ENCODE peak calls at places on chromosomes 1 and 21, in eight cellular contexts. One of them, this sample, is unnamed.

GRCh38 chr1:101496109-101496508 is 259.3 kb downstream of the S1PR1 start:
- DNase-seq in AG09319: no peak
- DNase-seq in neural crest cell: no peak
- DNase-seq in NCI-H2081: no peak
- DNase-seq in ELF-1: no peak
- DNase-seq in posterior vena cava: no peak
- DNase-seq in BE2C: no peak
- DNase-seq in stimulated activated CD8-positive, alpha-beta memory T cell treated with anti-CD3 and anti-CD28 coated beads, Interleukin-4, amount 100 ng/mL, for 4 hours: no peak
- DNase-seq in this sample: no peak

GRCh38 chr1:235865565-235866206 is 1.0 kb downstream of the LYST start:
- DNase-seq in NCI-H2081: no peak
- DNase-seq in neural crest cell: no peak
- DNase-seq in ELF-1: no peak
- DNase-seq in AG09319: no peak
- DNase-seq in stimulated activated CD8-positive, alpha-beta memory T cell treated with anti-CD3 and anti-CD28 coated beads, Interleukin-4, amount 100 ng/mL, for 4 hours: no peak
- DNase-seq in BE2C: no peak
- DNase-seq in posterior vena cava: no peak
- DNase-seq in this sample: no peak

GRCh38 chr1:43822040-43822439 is 111.6 kb upstream of the ARTN start:
- DNase-seq in NCI-H2081: no peak
- DNase-seq in posterior vena cava: no peak
- DNase-seq in stimulated activated CD8-positive, alpha-beta memory T cell treated with anti-CD3 and anti-CD28 coated beads, Interleukin-4, amount 100 ng/mL, for 4 hours: no peak
- DNase-seq in ELF-1: peak
- DNase-seq in AG09319: peak
- DNase-seq in neural crest cell: no peak
- DNase-seq in BE2C: no peak
- DNase-seq in this sample: peak

GRCh38 chr1:40849801-40850592 is 12.2 kb downstream of the CITED4 start:
- DNase-seq in posterior vena cava: peak
- DNase-seq in AG09319: no peak
- DNase-seq in BE2C: peak
- DNase-seq in neural crest cell: peak
- DNase-seq in NCI-H2081: peak
- DNase-seq in ELF-1: peak
- DNase-seq in stimulated activated CD8-positive, alpha-beta memory T cell treated with anti-CD3 and anti-CD28 coated beads, Interleukin-4, amount 100 ng/mL, for 4 hours: peak
- DNase-seq in this sample: no peak

GRCh38 chr1:203521071-203521794 is 27.3 kb downstream of the OPTC start:
- DNase-seq in AG09319: no peak
- DNase-seq in ELF-1: no peak
- DNase-seq in posterior vena cava: no peak
- DNase-seq in BE2C: peak
- DNase-seq in NCI-H2081: peak
- DNase-seq in stimulated activated CD8-positive, alpha-beta memory T cell treated with anti-CD3 and anti-CD28 coated beads, Interleukin-4, amount 100 ng/mL, for 4 hours: no peak
- DNase-seq in neural crest cell: no peak
- DNase-seq in this sample: no peak

GRCh38 chr21:37266515-37267221 is 466 bp downstream of the VPS26C start:
- DNase-seq in posterior vena cava: peak
- DNase-seq in ELF-1: peak
- DNase-seq in BE2C: peak
- DNase-seq in neural crest cell: peak
- DNase-seq in NCI-H2081: peak
- DNase-seq in AG09319: no peak
- DNase-seq in stimulated activated CD8-positive, alpha-beta memory T cell treated with anti-CD3 and anti-CD28 coated beads, Interleukin-4, amount 100 ng/mL, for 4 hours: no peak
- DNase-seq in this sample: no peak

GRCh38 chr1:15684468-15685283 is 556 bp downstream of the PLEKHM2 start:
- DNase-seq in NCI-H2081: peak
- DNase-seq in AG09319: no peak
- DNase-seq in neural crest cell: peak
- DNase-seq in BE2C: peak
- DNase-seq in posterior vena cava: peak
- DNase-seq in stimulated activated CD8-positive, alpha-beta memory T cell treated with anti-CD3 and anti-CD28 coated beads, Interleukin-4, amount 100 ng/mL, for 4 hours: no peak
- DNase-seq in ELF-1: peak
- DNase-seq in this sample: no peak

GRCh38 chr1:55554611-55555010 is 339.4 kb upstream of the USP24 start:
- DNase-seq in neural crest cell: no peak
- DNase-seq in AG09319: no peak
- DNase-seq in ELF-1: no peak
- DNase-seq in BE2C: no peak
- DNase-seq in posterior vena cava: no peak
- DNase-seq in NCI-H2081: no peak
- DNase-seq in stimulated activated CD8-positive, alpha-beta memory T cell treated with anti-CD3 and anti-CD28 coated beads, Interleukin-4, amount 100 ng/mL, for 4 hours: no peak
- DNase-seq in this sample: no peak

GRCh38 chr1:87392241-87393192 is 63.8 kb downstream of the LMO4 start:
- DNase-seq in neural crest cell: no peak
- DNase-seq in AG09319: no peak
- DNase-seq in NCI-H2081: no peak
- DNase-seq in BE2C: no peak
- DNase-seq in stimulated activated CD8-positive, alpha-beta memory T cell treated with anti-CD3 and anti-CD28 coated beads, Interleukin-4, amount 100 ng/mL, for 4 hours: no peak
- DNase-seq in posterior vena cava: no peak
- DNase-seq in ELF-1: no peak
- DNase-seq in this sample: no peak

GRCh38 chr1:171434717-171435346 is 50.5 kb upstream of the PRRC2C start:
- DNase-seq in posterior vena cava: no peak
- DNase-seq in neural crest cell: no peak
- DNase-seq in NCI-H2081: peak
- DNase-seq in AG09319: peak
- DNase-seq in ELF-1: no peak
- DNase-seq in stimulated activated CD8-positive, alpha-beta memory T cell treated with anti-CD3 and anti-CD28 coated beads, Interleukin-4, amount 100 ng/mL, for 4 hours: no peak
- DNase-seq in BE2C: no peak
- DNase-seq in this sample: peak

This sample was measured in HFF-Myc.